ENCODE peak calls at places on chromosomes 6 and 20, in eight cellular contexts. M is body of pancreas, A is HCT116, N is A549, E is H54, T is sigmoid colon, B is heart left ventricle, G is transverse colon. S is an unnamed sample.

GRCh38 chr6:77124604-77125003 is 338.7 kb downstream of the HTR1B start:
- DNase-seq in A (no peak), B (no peak), M (no peak), G (no peak), E (no peak), N (no peak), T (no peak), S (peak)

GRCh38 chr20:63023836-63024571 is 17.2 kb upstream of the BHLHE23 start:
- DNase-seq in T (no peak), M (no peak), A (no peak), G (no peak), E (no peak), B (peak), N (no peak), S (no peak)

GRCh38 chr6:19399406-19399805 is 437.8 kb upstream of the ID4 start:
- DNase-seq in A (no peak), M (peak), G (no peak), E (no peak), B (no peak), N (no peak), T (peak), S (no peak)

GRCh38 chr6:135323202-135323668 is 142.1 kb downstream of the MYB start:
- DNase-seq in A (no peak), T (no peak), N (no peak), G (no peak), M (no peak), E (no peak), B (no peak), S (peak)

GRCh38 chr6:96926425-96926824 is 1.9 kb downstream of the KLHL32 start:
- DNase-seq in A (no peak), N (no peak), T (no peak), G (no peak), B (no peak), M (no peak), E (no peak), S (peak)

GRCh38 chr20:10639762-10640556 is 33.8 kb downstream of the JAG1 start:
- DNase-seq in E (no peak), A (no peak), B (no peak), M (peak), N (no peak), G (no peak), T (no peak), S (no peak)

GRCh38 chr6:235763-236360 is 56.4 kb upstream of the DUSP22 start:
- DNase-seq in M (no peak), N (no peak), T (no peak), E (no peak), G (no peak), B (no peak), A (no peak), S (no peak)

GRCh38 chr20:62965363-62965771 is 12.9 kb downstream of the SLC17A9 start:
- DNase-seq in A (no peak), E (no peak), G (no peak), T (no peak), M (no peak), B (peak), N (no peak), S (no peak)

GRCh38 chr6:143253630-143254029 is 192.9 kb downstream of the AIG1 start:
- DNase-seq in G (no peak), N (no peak), B (no peak), A (no peak), T (no peak), E (no peak), M (no peak), S (no peak)

GRCh38 chr20:20499469-20499868 is 131.6 kb downstream of the INSM1 start:
- DNase-seq in G (no peak), M (no peak), E (no peak), A (no peak), N (no peak), B (no peak), T (no peak), S (no peak)

GRCh38 chr6:68635706-68636513 is 828 bp downstream of the ADGRB3 start:
- DNase-seq in M (peak), B (peak), N (no peak), E (no peak), T (peak), G (no peak), A (no peak), S (no peak)

DNA sequence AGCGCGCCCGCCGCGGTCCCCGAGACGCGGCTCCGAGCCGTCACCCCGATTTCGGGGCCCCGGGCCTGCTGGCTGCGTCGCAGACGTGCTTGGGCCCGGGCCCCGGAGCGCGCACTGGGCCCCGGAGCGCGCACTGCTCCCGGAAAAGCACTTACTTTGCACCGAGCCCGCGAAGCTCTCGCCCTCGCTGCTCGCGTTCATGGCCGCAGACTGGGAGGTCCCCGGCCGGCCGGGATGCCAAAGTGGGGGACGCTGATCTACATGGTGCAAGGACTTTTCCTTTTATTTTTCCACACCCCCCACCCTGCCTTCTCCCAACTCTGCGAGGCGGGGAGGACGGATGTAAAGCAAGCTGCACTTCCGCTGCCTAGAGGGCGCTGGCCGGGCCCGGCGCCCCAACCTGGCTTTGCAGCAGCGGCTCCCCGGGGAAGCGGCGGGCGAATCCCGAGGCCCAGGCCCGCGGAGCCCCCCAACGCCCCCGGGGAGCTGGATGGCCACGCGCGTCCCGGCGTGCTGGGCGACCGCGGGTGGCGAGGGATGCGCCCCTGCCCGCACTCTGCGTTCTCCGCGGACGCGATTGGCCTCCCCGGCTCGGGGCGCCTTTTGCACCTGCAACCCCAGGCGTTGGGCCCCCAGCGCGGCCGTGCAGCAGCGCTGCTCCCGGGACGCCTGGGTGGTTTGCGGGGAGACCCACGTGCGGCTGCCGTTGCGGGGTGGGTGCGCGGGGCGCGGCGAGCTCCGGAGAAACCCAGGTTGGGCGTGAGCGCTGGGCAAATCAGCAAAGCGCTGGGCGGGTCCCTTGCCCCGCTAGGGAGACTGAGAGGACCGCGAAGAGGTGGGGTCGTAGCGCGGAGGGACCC is at the start of gene ZFP64:
- DNase-seq in A (peak), T (peak), N (peak), E (peak), G (peak), M (peak), B (peak), S (peak)
- TF ChIP-seq POLR2A in A (peak), T (no peak), N (peak), E (no peak), G (peak), M (peak), B (peak), S (peak)

DNA sequence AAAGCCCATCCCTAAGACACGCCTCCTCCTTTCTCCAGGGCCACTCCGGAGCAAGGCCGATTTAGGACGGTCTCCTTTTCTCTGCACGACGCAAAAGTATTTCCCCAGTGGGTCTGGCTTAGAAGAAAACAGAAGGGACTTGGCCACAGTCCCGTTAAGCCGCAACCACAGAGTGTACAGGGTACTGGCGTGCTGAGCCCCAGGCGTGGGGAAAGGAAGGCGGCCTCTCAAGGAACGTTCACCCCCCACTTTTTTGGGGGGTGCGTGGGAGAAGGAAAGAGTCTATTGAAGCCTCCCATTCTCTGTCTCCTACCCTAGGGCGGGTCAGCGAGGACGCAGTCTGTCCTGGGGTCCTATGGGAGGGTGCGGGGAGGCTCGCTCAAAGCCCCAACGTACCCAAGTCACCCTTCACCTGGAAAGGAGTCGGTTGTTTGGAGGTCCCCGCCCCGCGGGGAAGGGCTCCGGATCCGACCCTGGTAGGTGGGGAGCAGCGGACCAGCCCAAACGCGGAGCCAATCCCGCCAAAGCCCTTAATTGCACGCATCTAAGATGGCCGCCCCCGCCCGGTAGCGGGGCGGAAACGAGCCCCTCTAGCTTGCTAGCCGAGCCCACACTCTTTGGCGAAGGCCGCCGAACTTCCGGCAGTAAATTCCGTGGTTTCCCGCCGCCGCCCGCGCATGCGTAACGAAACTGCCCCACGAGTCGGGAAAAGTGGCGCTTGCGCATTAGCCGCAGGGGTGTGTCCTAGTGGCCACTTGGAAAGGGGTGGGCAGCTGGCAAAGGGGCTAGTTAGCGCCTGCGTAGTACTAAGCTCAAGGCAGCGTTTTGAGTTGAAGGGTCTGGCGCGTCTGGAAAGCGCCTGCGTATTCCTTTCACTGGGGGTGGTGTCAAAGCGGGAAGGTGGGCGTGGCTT is at the start of gene OARD1:
- DNase-seq in E (peak), M (peak), N (peak), B (peak), T (peak), A (peak), G (peak), S (peak)
- TF ChIP-seq POLR2A in E (peak), M (peak), N (peak), B (peak), T (peak), A (peak), G (peak), S (peak)

GRCh38 chr20:25538838-25539665 is 46.3 kb downstream of the NINL start:
- DNase-seq in T (no peak), B (no peak), E (no peak), N (no peak), M (peak), A (no peak), G (no peak), S (no peak)

GRCh38 chr20:25539742-25540201 is 45.6 kb downstream of the NINL start:
- DNase-seq in M (no peak), G (no peak), A (no peak), T (no peak), N (no peak), E (no peak), B (no peak), S (no peak)

GRCh38 chr20:25541676-25542075 is 43.7 kb downstream of the NINL start:
- DNase-seq in G (no peak), B (no peak), N (no peak), A (no peak), E (no peak), T (no peak), M (no peak), S (no peak)

GRCh38 chr20:25537890-25538289 is 47.4 kb downstream of the NINL start:
- DNase-seq in G (no peak), B (no peak), E (no peak), N (no peak), T (no peak), A (no peak), M (no peak), S (no peak)

DNA sequence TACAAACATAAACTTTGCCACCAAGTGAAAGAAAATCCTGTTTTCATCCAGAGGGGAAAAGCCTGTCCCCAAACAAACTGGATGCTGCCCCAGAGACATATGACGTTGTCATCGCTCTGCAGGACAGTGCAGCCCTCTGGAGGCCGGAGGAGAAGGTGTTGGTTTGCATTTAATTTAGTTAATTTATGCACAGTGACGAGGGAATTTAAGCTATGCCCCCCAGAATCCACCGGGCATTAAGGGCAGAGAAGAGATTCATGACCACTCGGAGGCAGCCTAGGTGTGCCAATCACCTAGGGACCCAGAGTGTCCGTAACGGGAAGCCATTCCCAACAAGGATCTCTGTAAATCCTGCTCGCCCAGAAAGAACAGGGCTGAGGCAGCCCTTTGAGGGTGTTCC is 45.1 kb downstream of the NINL start:
- DNase-seq in A (peak), T (no peak), G (no peak), N (no peak), B (no peak), E (no peak), M (peak), S (no peak)
- TF ChIP-seq POLR2A in A (no peak), T (no peak), G (no peak), N (no peak), B (no peak), E (no peak), M (no peak), S (no peak)

GRCh38 chr20:47800619-47801018 is 15.3 kb upstream of the SULF2 start:
- DNase-seq in G (no peak), M (no peak), E (no peak), A (no peak), N (no peak), B (no peak), T (no peak), S (no peak)

GRCh38 chr20:47801079-47801478 is 15.8 kb upstream of the SULF2 start:
- DNase-seq in M (no peak), T (no peak), B (no peak), G (no peak), E (no peak), N (no peak), A (no peak), S (no peak)

GRCh38 chr20:47802226-47802920 is 17.1 kb upstream of the SULF2 start:
- DNase-seq in G (no peak), A (no peak), N (no peak), T (no peak), B (no peak), E (no peak), M (no peak), S (no peak)

GRCh38 chr20:47801759-47802158 is 16.5 kb upstream of the SULF2 start:
- DNase-seq in T (no peak), B (no peak), M (no peak), E (no peak), N (no peak), A (no peak), G (no peak), S (no peak)

DNA sequence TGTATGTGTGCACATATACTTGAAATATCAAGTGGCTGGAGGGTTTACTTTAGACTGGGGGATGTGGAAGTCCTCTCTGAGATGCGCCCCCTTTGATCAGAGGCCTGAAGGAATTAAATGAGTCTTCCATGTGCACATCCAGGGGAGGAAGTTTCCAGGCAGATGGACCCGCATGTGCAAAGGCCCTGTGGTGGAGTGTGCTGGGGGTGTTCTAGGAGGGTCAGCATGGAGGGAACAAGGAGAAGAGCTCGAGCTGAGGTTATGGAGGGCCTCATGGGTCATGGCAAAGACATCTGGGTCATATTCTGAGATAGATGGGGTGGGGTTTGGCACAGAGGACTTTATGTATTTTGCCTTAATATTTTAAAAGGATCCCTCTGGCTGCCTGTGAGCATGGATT is 17.7 kb upstream of the SULF2 start:
- DNase-seq in B (no peak), G (no peak), A (no peak), N (no peak), E (no peak), T (no peak), M (no peak), S (no peak)
- TF ChIP-seq POLR2A in B (no peak), G (no peak), A (no peak), N (no peak), E (no peak), T (no peak), M (no peak), S (no peak)

GRCh38 chr6:72689107-72689954 is 67.5 kb downstream of the KCNQ5 start:
- DNase-seq in M (no peak), T (no peak), N (no peak), E (no peak), A (no peak), G (no peak), B (no peak), S (no peak)
- TF ChIP-seq POLR2A in M (no peak), T (no peak), N (no peak), E (no peak), A (no peak), G (no peak), B (no peak), S (no peak)

DNA sequence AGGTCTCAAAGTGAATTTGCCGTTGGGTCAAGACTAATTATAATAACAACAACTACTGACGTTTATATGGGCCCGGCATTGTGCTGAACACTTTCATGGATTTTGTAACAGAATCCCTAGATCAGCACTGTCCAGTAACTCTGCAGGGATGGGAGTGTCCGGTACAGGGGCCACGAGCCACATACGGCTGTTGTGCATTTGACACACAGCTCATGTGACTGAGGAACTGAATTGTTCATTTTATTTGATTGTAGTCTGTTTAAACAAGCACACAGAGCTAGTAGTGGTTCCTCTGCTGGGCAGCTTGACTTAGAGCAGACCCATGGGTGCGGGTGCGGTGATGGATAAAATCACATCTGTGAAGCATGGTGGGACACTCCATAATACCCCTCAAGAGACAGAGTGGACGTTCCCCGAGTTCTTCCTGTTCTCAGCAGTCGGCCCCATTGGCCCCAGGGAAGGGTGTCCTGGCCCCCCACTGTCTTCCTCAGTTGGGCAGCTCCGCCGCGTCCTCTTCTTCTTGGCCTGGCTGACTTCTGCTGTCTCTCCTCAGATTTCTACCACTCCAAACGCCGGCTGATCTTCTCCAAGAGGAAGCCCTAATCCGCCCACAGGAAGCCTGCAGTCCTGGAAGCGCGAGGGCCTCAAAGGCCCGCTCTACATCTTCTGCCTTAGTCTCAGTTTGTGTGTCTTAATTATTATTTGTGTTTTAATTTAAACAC is 6.8 kb downstream of the CDKN1A start:
- DNase-seq in M (no peak), G (no peak), N (no peak), A (no peak), T (no peak), E (no peak), B (no peak), S (no peak)
- TF ChIP-seq POLR2A in M (no peak), G (no peak), N (no peak), A (no peak), T (no peak), E (no peak), B (no peak), S (no peak)

GRCh38 chr20:57139342-57140093 is 126.9 kb downstream of the BMP7 start:
- DNase-seq in B (no peak), N (no peak), T (no peak), M (no peak), A (no peak), E (no peak), G (no peak), S (no peak)

GRCh38 chr20:57136734-57137133 is 129.7 kb downstream of the BMP7 start:
- DNase-seq in A (no peak), B (no peak), T (no peak), M (no peak), G (no peak), E (no peak), N (no peak), S (no peak)

GRCh38 chr20:57140416-57140965 is 126.0 kb downstream of the BMP7 start:
- DNase-seq in M (no peak), E (no peak), G (no peak), A (no peak), T (no peak), N (no peak), B (no peak), S (no peak)

GRCh38 chr20:57137676-57138075 is 128.8 kb downstream of the BMP7 start:
- DNase-seq in M (no peak), E (no peak), A (no peak), N (no peak), T (no peak), G (no peak), B (no peak), S (no peak)

GRCh38 chr20:57138198-57138995 is 128.0 kb downstream of the BMP7 start:
- DNase-seq in G (no peak), T (no peak), E (no peak), M (no peak), B (no peak), N (no peak), A (no peak), S (no peak)
- TF ChIP-seq POLR2A in G (no peak), T (no peak), E (no peak), M (no peak), B (no peak), N (no peak), A (no peak), S (no peak)

DNA sequence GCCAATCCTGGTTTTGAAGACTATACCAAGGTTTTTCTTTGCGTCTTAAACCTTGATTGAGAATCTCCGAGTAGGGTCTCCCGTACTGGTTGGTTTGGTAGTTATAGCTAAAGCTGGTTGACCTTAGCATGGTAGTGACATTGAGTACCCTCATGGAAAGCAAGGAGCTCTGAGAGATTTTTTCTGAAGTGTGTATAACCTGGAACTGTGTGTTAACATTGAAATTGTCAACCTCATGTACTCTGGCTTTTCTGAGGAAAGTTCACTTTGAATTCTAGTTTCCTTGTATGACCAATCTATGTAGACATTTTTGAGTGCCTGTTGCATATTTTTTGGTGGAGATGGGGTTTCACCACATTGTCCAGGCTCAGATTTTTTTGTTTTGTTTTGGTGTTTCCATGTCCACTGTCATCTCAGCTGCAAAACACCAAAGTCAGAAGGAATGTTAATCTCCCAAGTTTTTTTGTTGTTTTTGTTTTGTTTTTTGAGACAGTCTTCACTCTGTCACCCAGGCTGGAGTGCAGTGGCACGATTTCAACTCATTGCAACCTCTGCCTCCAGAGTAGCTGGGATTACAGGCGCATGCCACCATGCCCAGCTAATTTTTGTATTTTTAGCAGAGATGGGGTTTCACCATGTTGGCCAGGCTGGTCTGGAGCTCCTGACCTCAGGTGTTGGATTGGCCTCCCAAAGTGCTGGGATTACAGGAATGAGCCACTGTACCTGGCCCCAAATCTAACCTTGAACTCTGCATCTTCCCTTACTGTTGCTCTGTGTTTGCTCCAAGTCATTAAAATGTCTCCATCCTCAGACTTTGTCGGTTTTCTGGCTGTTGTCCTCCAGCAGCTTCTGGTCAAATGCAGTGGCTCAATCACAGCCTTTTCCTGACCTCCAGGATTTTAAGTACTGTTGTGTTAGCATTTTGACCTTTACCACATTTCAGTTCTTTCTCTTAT is 4.3 kb downstream of the RPS12 start:
- DNase-seq in T (no peak), N (no peak), B (no peak), G (no peak), M (no peak), A (no peak), E (no peak), S (peak)
- TF ChIP-seq POLR2A in T (no peak), N (no peak), B (no peak), G (no peak), M (no peak), A (no peak), E (no peak), S (no peak)